ENCODE peak calls at places on chromosomes 16 and 17, in ten cellular contexts. Q is stimulated activated CD4-positive, alpha-beta T cell treated with anti-CD3 and anti-CD28 coated beads, TNF-alpha, amount 100 ng/mL, for 24 hours; Y is HS-5; J is hippocampal formation; S is astrocyte; X is sciatic nerve; P is lower leg skin; M is left cardiac atrium; B is astrocyte of the cerebellum; R is NCI-H774. O is an unnamed sample.

GRCh38 chr17:28018439-28019070 is 23.9 kb upstream of the NLK start:
- DNase-seq in B (no peak), S (peak; percentile 11), M (peak; percentile 56), Y (no peak), P (no peak), Q (no peak), J (no peak), R (no peak), X (no peak), O (no peak)

GRCh38 chr16:70250748-70251650 is 741 bp downstream of the EXOSC6 start:
- DNase-seq in R (no peak), S (peak; percentile 39), Q (no peak), J (no peak), P (no peak), X (no peak), Y (no peak), M (peak; percentile 55), B (no peak), O (peak; percentile 25)

GRCh38 chr16:65235339-65236177 is 113.7 kb upstream of the CDH11 start:
- DNase-seq in P (no peak), R (no peak), M (no peak), S (no peak), B (no peak), X (no peak), Q (no peak), Y (no peak), J (no peak), O (no peak)

GRCh38 chr16:12182202-12182601 is 205.7 kb downstream of the SNX29 start:
- DNase-seq in B (no peak), Q (no peak), P (no peak), J (no peak), M (no peak), R (no peak), Y (no peak), X (no peak), S (no peak), O (no peak)

GRCh38 chr17:83036193-83036592 is 43.2 kb upstream of the METRNL start:
- DNase-seq in X (peak; percentile 33), P (no peak), Q (no peak), R (no peak), S (no peak), J (no peak), M (no peak), Y (no peak), B (no peak), O (no peak)

GRCh38 chr16:82111944-82112343 is 58.1 kb downstream of the MPHOSPH6 start:
- DNase-seq in S (no peak), P (no peak), X (no peak), Y (no peak), B (no peak), J (no peak), R (no peak), Q (no peak), M (no peak), O (no peak)

GRCh38 chr17:4591529-4591928 is 7.2 kb downstream of the SMTNL2 start:
- DNase-seq in B (no peak), Q (no peak), Y (no peak), P (no peak), X (no peak), S (peak; percentile 10), M (no peak), J (no peak), R (no peak), O (no peak)

GRCh38 chr16:85133290-85133599 is 21.0 kb upstream of the CIBAR2 start:
- DNase-seq in Q (no peak), Y (no peak), P (no peak), J (no peak), M (no peak), S (no peak), R (no peak), X (no peak), B (no peak), O (no peak)

GRCh38 chr16:84502581-84502980 is 1.9 kb downstream of the MEAK7 start:
- DNase-seq in Q (no peak), B (no peak), R (no peak), Y (no peak), X (peak; percentile 48), P (no peak), S (peak; percentile 14), M (no peak), J (no peak), O (no peak)

GRCh38 chr17:27224526-27225315 is 69.2 kb upstream of the WSB1 start:
- DNase-seq in Q (no peak), X (no peak), P (no peak), S (peak; percentile 18), R (no peak), B (no peak), M (no peak), J (no peak), Y (no peak), O (no peak)

GRCh38 chr16:89922884-89923639 is at the start of gene TUBB3:
- DNase-seq in B (no peak), P (no peak), Q (no peak), J (peak; percentile 53), M (peak; percentile 88), R (peak; percentile 46), Y (no peak), X (no peak), S (peak; percentile 64), O (peak; percentile 69)

GRCh38 chr17:2776589-2777241 is 19.5 kb upstream of the RAP1GAP2 start:
- DNase-seq in X (no peak), R (peak; percentile 12), B (no peak), J (no peak), M (no peak), Y (no peak), Q (no peak), P (no peak), S (no peak), O (no peak)

GRCh38 chr16:53061701-53062159 is 6.9 kb downstream of the CHD9 start:
- DNase-seq in X (no peak), M (peak; percentile 34), Y (no peak), B (no peak), J (no peak), Q (no peak), S (no peak), P (no peak), R (no peak), O (no peak)

GRCh38 chr17:73691321-73691766 is 47.1 kb upstream of the SDK2 start:
- DNase-seq in B (no peak), S (no peak), J (no peak), Y (no peak), P (no peak), M (no peak), Q (no peak), X (no peak), R (no peak), O (no peak)

GRCh38 chr17:19706791-19707727 is 9.3 kb downstream of the SLC47A2 start:
- DNase-seq in Y (no peak), M (no peak), Q (no peak), J (no peak), P (no peak), B (no peak), R (no peak), S (no peak), X (no peak), O (no peak)

GRCh38 chr16:71894229-71894920 is 956 bp upstream of the IST1 start:
- DNase-seq in B (peak; percentile 27), P (peak; percentile 42), Y (no peak), X (peak; percentile 68), M (peak; percentile 52), S (peak; percentile 58), J (peak; percentile 46), R (no peak), Q (no peak), O (peak; percentile 43)

GRCh38 chr17:18248300-18248731 is 10.2 kb downstream of the FLII start:
- DNase-seq in P (no peak), B (peak; percentile 53), J (peak; percentile 52), Y (no peak), M (peak; percentile 71), X (peak; percentile 77), Q (peak; percentile 42), R (peak; percentile 10), S (peak; percentile 38), O (peak; percentile 44)

GRCh38 chr17:35698800-35699199 is 32.6 kb upstream of the RASL10B start:
- DNase-seq in B (no peak), Y (no peak), S (no peak), Q (no peak), J (no peak), P (no peak), X (no peak), M (no peak), R (no peak), O (no peak)

GRCh38 chr17:10837987-10838386 is at the start of gene PIRT:
- DNase-seq in J (no peak), P (no peak), X (no peak), S (no peak), B (no peak), Y (no peak), M (no peak), R (no peak), Q (no peak), O (no peak)

GRCh38 chr16:74601131-74601871 is 5.6 kb downstream of the GLG1 start:
- DNase-seq in Q (peak; percentile 26), S (no peak), X (peak; percentile 27), Y (no peak), R (no peak), J (no peak), B (no peak), M (no peak), P (no peak), O (no peak)

GRCh38 chr17:34225046-34225445 is 30.0 kb upstream of the CCL2 start:
- DNase-seq in M (no peak), B (no peak), Q (no peak), P (no peak), R (no peak), J (no peak), S (no peak), Y (no peak), X (no peak), O (no peak)

GRCh38 chr17:1709971-1710806 is at the start of gene TLCD2:
- DNase-seq in R (peak; percentile 0), S (peak; percentile 52), B (no peak), X (peak; percentile 85), P (no peak), Q (no peak), Y (no peak), J (no peak), M (peak; percentile 89), O (no peak)

GRCh38 chr16:31080035-31080629 is 5.9 kb downstream of the ZNF646 start:
- DNase-seq in P (no peak), S (no peak), X (no peak), M (no peak), R (no peak), B (no peak), Q (no peak), J (no peak), Y (no peak), O (no peak)

GRCh38 chr17:79832211-79833109 is 6.8 kb downstream of the CBX4 start:
- DNase-seq in Q (no peak), X (no peak), S (no peak), R (no peak), J (peak; percentile 38), Y (no peak), P (no peak), M (no peak), B (no peak), O (no peak)

GRCh38 chr17:64171041-64171440 is 41.1 kb upstream of the ERN1 start:
- DNase-seq in M (no peak), Q (no peak), J (no peak), Y (peak; percentile 52), R (no peak), P (no peak), B (no peak), S (peak; percentile 23), X (no peak), O (no peak)

GRCh38 chr17:64007838-64008282 is 9.7 kb downstream of the PRR29 start:
- DNase-seq in S (no peak), Y (no peak), X (peak; percentile 60), Q (no peak), P (no peak), J (no peak), B (no peak), R (no peak), M (no peak), O (no peak)

GRCh38 chr17:77304746-77305473 is 164.1 kb downstream of the SEC14L1 start:
- DNase-seq in Y (no peak), X (no peak), M (no peak), S (no peak), B (no peak), J (no peak), Q (no peak), P (no peak), R (no peak), O (no peak)

GRCh38 chr17:14091367-14091766 is 22.1 kb downstream of the COX10 start:
- DNase-seq in S (peak; percentile 34), R (no peak), Y (no peak), B (no peak), Q (no peak), X (no peak), M (no peak), P (no peak), J (no peak), O (no peak)

O was measured in foreskin melanocyte.